ENCODE peak calls at places on chromosomes 4 and X, in ten cellular contexts. N is transverse colon; T is HL-60; G is fibroblast of lung; J is GM06990; Q is neural crest cell; S is sigmoid colon; C is AG10803; E is GM12878; B is CD4-positive, alpha-beta T cell. P is an unnamed sample.

GRCh38 chr4:38099908-38100407 is 139.8 kb downstream of the PTTG2 start:
- DNase-seq in N (no peak), T (no peak), G (peak), J (no peak), Q (no peak), S (no peak), C (peak), E (no peak), B (no peak), P (no peak)

GRCh38 chr4:40769266-40769665 is 19.5 kb downstream of the NSUN7 start:
- DNase-seq in N (no peak), T (no peak), G (peak), J (no peak), Q (no peak), S (no peak), C (no peak), E (no peak), B (no peak), P (no peak)

GRCh38 chrX:136168929-136169735 is 21.8 kb downstream of the FHL1 start:
- DNase-seq in N (peak), T (no peak), G (peak), J (no peak), Q (peak), S (peak), C (peak), E (no peak), B (no peak), P (peak)

GRCh38 chrX:107775734-107776511 is at the start of gene TSC22D3:
- DNase-seq in N (peak), T (peak), G (peak), J (peak), Q (peak), S (peak), C (peak), E (no peak), B (peak), P (peak)

GRCh38 chr4:127188847-127189246 is 443.9 kb upstream of the INTU start:
- DNase-seq in N (no peak), T (peak), G (peak), J (no peak), Q (no peak), S (no peak), C (no peak), E (no peak), B (no peak), P (no peak)

GRCh38 chr4:151770154-151770553 is 9.3 kb upstream of the GATB start:
- DNase-seq in N (no peak), T (no peak), G (no peak), J (no peak), Q (no peak), S (no peak), C (no peak), E (no peak), B (no peak), P (no peak)

GRCh38 chrX:7314425-7314824 is 166.5 kb upstream of the PUDP start:
- DNase-seq in N (no peak), T (no peak), G (no peak), J (no peak), Q (no peak), S (no peak), C (no peak), E (no peak), B (no peak), P (no peak)

GRCh38 chrX:86714441-86714840 is 566.2 kb downstream of the DACH2 start:
- DNase-seq in N (no peak), T (no peak), G (no peak), J (no peak), Q (no peak), S (no peak), C (no peak), E (no peak), B (no peak), P (no peak)

GRCh38 chr4:99998062-99998880 is 48.2 kb upstream of the H2AZ1 start:
- DNase-seq in N (no peak), T (peak), G (peak), J (no peak), Q (no peak), S (no peak), C (peak), E (peak), B (no peak), P (no peak)

GRCh38 chr4:53431052-53431451 is 53.6 kb downstream of the FIP1L1 start:
- DNase-seq in N (no peak), T (peak), G (no peak), J (no peak), Q (no peak), S (no peak), C (no peak), E (no peak), B (no peak), P (no peak)

GRCh38 chrX:108157628-108158027 is 66.0 kb downstream of the ATG4A start:
- DNase-seq in N (no peak), T (no peak), G (no peak), J (no peak), Q (no peak), S (no peak), C (no peak), E (no peak), B (no peak), P (no peak)

GRCh38 chrX:47573334-47574095 is 8.7 kb upstream of the TIMP1 start:
- DNase-seq in N (peak), T (no peak), G (peak), J (no peak), Q (no peak), S (peak), C (peak), E (no peak), B (no peak), P (no peak)

GRCh38 chr4:82046796-82047195 is 327.0 kb downstream of the HNRNPD start:
- DNase-seq in N (no peak), T (no peak), G (no peak), J (no peak), Q (no peak), S (no peak), C (no peak), E (no peak), B (no peak), P (no peak)

GRCh38 chrX:10175317-10175871 is 18.6 kb downstream of the CLCN4 start:
- DNase-seq in N (no peak), T (no peak), G (peak), J (no peak), Q (no peak), S (peak), C (peak), E (no peak), B (no peak), P (no peak)

GRCh38 chr4:169159614-169160013 is 111.1 kb downstream of the SH3RF1 start:
- DNase-seq in N (no peak), T (no peak), G (peak), J (no peak), Q (no peak), S (no peak), C (peak), E (no peak), B (no peak), P (no peak)

GRCh38 chrX:22246620-22247019 is 26.1 kb upstream of the CBLL2 start:
- DNase-seq in N (no peak), T (no peak), G (peak), J (no peak), Q (no peak), S (no peak), C (peak), E (no peak), B (no peak), P (no peak)

DNA sequence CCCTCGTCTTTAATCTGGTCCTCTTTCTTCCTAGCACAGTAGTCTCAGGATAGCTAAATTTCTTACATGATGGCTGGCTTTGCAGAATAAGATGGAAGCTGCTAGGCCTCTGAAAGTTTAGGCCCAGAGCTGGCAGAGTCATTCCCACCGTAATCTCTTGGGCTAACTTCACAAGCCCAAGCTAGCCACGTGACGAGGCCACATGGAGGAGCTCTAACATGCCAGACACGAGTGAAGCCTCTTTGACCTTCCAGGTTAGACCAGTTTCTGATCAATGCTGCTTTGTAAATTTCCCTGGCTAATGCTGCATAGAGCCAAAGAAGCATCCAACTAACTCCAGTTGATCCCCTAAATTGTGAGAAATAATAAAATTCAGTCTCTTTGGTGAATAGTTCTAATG is 9.5 kb upstream of the CENPE start:
- DNase-seq in N (no peak), T (no peak), G (no peak), J (no peak), Q (no peak), S (no peak), C (no peak), E (no peak), B (no peak), P (peak)
- TF ChIP-seq CTCF in N (no peak), T (no peak), G (no peak), J (peak), Q (peak), S (no peak), C (no peak), E (no peak), B (no peak), P (no peak)

GRCh38 chr4:84971319-84971932 is 4.9 kb upstream of the WDFY3 start:
- DNase-seq in N (no peak), T (no peak), G (peak), J (no peak), Q (no peak), S (no peak), C (peak), E (no peak), B (no peak), P (no peak)
- TF ChIP-seq CTCF in N (peak), T (peak), G (peak), J (peak), Q (peak), S (peak), C (peak), E (peak), B (peak), P (no peak)

GRCh38 chr4:135418353-135418752 is 1216.8 kb upstream of the PABPC4L start:
- DNase-seq in N (no peak), T (no peak), G (peak), J (no peak), Q (no peak), S (no peak), C (no peak), E (no peak), B (no peak), P (no peak)
- TF ChIP-seq CTCF in N (no peak), T (peak), G (peak), J (no peak), Q (peak), S (no peak), C (no peak), E (peak), B (no peak), P (peak)

GRCh38 chrX:8364369-8365141 is 100.1 kb upstream of the VCX3B start:
- DNase-seq in N (no peak), T (peak), G (peak), J (no peak), Q (peak), S (no peak), C (no peak), E (no peak), B (no peak), P (no peak)
- TF ChIP-seq CTCF in N (peak), T (no peak), G (no peak), J (no peak), Q (peak), S (no peak), C (no peak), E (peak), B (no peak), P (no peak)

DNA sequence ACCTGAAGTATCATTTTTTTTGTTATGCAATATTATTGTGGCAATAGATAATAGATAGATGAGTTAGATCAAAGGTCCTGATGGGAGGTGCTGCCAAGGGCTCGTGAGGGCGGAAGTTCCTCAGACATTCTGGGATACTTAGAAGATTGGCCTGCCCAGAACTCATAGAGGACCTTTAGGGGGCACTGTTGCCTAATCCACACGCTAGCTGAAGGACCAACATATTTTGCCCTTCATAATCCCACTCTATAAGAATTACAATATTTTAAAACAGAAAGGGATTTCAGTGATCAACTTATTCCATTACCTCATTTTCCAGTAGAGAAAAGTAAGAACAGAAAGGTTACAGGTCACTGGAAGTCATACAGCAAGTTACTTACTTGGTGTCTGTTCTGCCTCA is 22.9 kb upstream of the COX7B2 start:
- DNase-seq in N (peak), T (peak), G (peak), J (peak), Q (no peak), S (no peak), C (no peak), E (peak), B (no peak), P (peak)
- TF ChIP-seq CTCF in N (peak), T (peak), G (peak), J (peak), Q (peak), S (no peak), C (peak), E (peak), B (no peak), P (no peak)